ENCODE peak calls at places on chromosomes 3 and 15, in nine cellular contexts. Q is mammary epithelial cell, M is GM23338, Z is ascending aorta, U is Peyer's patch, O is A549, S is ovary, N is heart right ventricle, V is testis. L is an unnamed sample.
A peak's percentile ranks its signal among the peaks of the same experiment; 100 is the strongest.

GRCh38 chr3:42503957-42504333 is 1.5 kb downstream of the VIPR1 start:
- DNase-seq in Q (no peak), M (no peak), Z (no peak), U (peak; percentile 41), O (no peak), S (no peak), N (peak; percentile 1), V (peak; percentile 4), L (no peak)

GRCh38 chr15:62173215-62173614 is 8.1 kb upstream of the C2CD4B start:
- DNase-seq in Q (no peak), M (no peak), Z (no peak), U (no peak), O (no peak), S (no peak), N (peak; percentile 81), V (no peak), L (no peak)

GRCh38 chr3:63905731-63906620 is 6.2 kb downstream of the SCAANT1 start:
- DNase-seq in Q (peak; percentile 69), M (no peak), Z (no peak), U (no peak), O (no peak), S (no peak), N (no peak), V (no peak), L (no peak)

GRCh38 chr3:119418641-119419040 is 44.8 kb downstream of the TMEM39A start:
- DNase-seq in Q (no peak), M (no peak), Z (no peak), U (no peak), O (no peak), S (no peak), N (no peak), V (no peak), L (no peak)

GRCh38 chr15:45943255-45943654 is 308.4 kb downstream of the SQOR start:
- DNase-seq in Q (no peak), M (no peak), Z (no peak), U (no peak), O (peak; percentile 41), S (no peak), N (no peak), V (no peak), L (no peak)

GRCh38 chr15:80850941-80851451 is 71.8 kb downstream of the CEMIP start:
- DNase-seq in Q (peak; percentile 37), M (no peak), Z (no peak), U (no peak), O (no peak), S (no peak), N (no peak), V (no peak), L (no peak)

GRCh38 chr15:64503197-64503596 is 42.8 kb downstream of the ZNF609 start:
- DNase-seq in Q (no peak), M (peak; percentile 36), Z (no peak), U (no peak), O (no peak), S (no peak), N (no peak), V (no peak), L (peak; percentile 5)

GRCh38 chr3:127815641-127816605 is 6.4 kb downstream of the MGLL start:
- DNase-seq in Q (no peak), M (no peak), Z (no peak), U (peak; percentile 85), O (no peak), S (no peak), N (no peak), V (no peak), L (no peak)

GRCh38 chr3:141737108-141737507 is 990 bp upstream of the RNF7 start:
- DNase-seq in Q (no peak), M (no peak), Z (no peak), U (no peak), O (no peak), S (no peak), N (no peak), V (no peak), L (peak; percentile 46)

GRCh38 chr3:190826018-190826417 is 36.5 kb downstream of the GMNC start:
- DNase-seq in Q (no peak), M (no peak), Z (no peak), U (no peak), O (no peak), S (no peak), N (no peak), V (no peak), L (no peak)

GRCh38 chr3:52119826-52120225 is 34.4 kb downstream of the POC1A start:
- DNase-seq in Q (no peak), M (no peak), Z (no peak), U (no peak), O (no peak), S (no peak), N (no peak), V (no peak), L (no peak)

GRCh38 chr3:76021376-76021775 is 236.0 kb upstream of the ZNF717 start:
- DNase-seq in Q (no peak), M (no peak), Z (no peak), U (no peak), O (no peak), S (no peak), N (no peak), V (no peak), L (no peak)

GRCh38 chr3:120145498-120146285 is 51.4 kb upstream of the GSK3B start:
- DNase-seq in Q (peak; percentile 100), M (no peak), Z (no peak), U (no peak), O (peak; percentile 61), S (no peak), N (no peak), V (no peak), L (no peak)

GRCh38 chr3:66747688-66748087 is 246.9 kb upstream of the LRIG1 start:
- DNase-seq in Q (no peak), M (no peak), Z (no peak), U (no peak), O (no peak), S (no peak), N (no peak), V (no peak), L (no peak)

GRCh38 chr15:39154776-39155175 is 426.1 kb upstream of the THBS1 start:
- DNase-seq in Q (no peak), M (no peak), Z (no peak), U (no peak), O (no peak), S (no peak), N (no peak), V (no peak), L (no peak)

GRCh38 chr3:11618897-11619296 is 24.8 kb downstream of the VGLL4 start:
- DNase-seq in Q (no peak), M (no peak), Z (no peak), U (no peak), O (no peak), S (no peak), N (no peak), V (no peak), L (no peak)
- H3K4me1 ChIP-seq in Q (no peaks in the 10 kb centered on the region), M (peaks cover 42% of the 10 kb centered on the region), Z (peaks cover 33% of the 10 kb centered on the region), U (peaks cover 2% of the 10 kb centered on the region), O (peaks cover 10% of the 10 kb centered on the region), S (peaks cover 24% of the 10 kb centered on the region), N (peaks cover 45% of the 10 kb centered on the region), V (peaks cover 21% of the 10 kb centered on the region), L (peaks cover 14% of the 10 kb centered on the region)

DNA sequence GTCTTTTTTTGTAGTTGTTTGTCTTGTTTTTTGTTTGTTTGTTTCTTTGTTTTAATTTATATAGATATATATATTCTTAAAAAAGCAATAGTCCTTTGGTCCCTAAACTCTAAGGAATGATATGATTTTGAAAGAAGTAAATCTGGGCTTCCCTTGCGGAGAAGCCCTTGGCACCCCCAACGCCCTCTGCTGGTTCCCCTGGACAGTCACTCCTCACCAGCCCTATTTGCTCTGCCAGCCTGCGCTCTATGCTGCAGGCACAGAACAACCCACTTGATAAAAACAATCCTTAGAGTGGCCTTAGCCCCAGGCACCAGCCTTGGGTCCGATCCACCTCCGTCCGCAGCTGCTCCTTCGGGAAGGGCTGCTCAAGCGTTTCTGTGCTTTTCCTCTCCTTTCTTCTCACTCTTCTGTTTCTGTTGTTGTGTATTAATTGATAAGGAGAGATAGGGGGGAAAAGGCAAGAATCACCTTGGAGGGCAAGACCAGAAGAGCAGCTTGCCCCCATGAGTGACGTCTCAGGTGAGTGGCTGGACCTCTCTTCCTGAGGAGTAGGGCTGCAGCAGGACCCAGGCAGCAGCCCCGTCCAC is 13.7 kb upstream of the PARP6 start:
- DNase-seq in Q (no peak), M (peak; percentile 85), Z (no peak), U (peak; percentile 77), O (peak; percentile 72), S (no peak), N (no peak), V (peak; percentile 46), L (peak; percentile 57)
- TF ChIP-seq CTCF in Q (peak; percentile 25), M (peak; percentile 63), Z (no peak), U (peak; percentile 22), O (peak; percentile 77), S (no peak), N (peak; percentile 57), V (peak; percentile 42), L (peak; percentile 83)

GRCh38 chr3:30694668-30695067 is 88.3 kb downstream of the TGFBR2 start:
- DNase-seq in Q (no peak), M (no peak), Z (no peak), U (no peak), O (no peak), S (no peak), N (no peak), V (no peak), L (no peak)
- H3K4me1 ChIP-seq in Q (peaks cover 16% of the 10 kb centered on the region), M (peaks cover 41% of the 10 kb centered on the region), Z (peaks cover 26% of the 10 kb centered on the region), U (no peaks in the 10 kb centered on the region), O (peaks cover 31% of the 10 kb centered on the region), S (peaks cover 2% of the 10 kb centered on the region), N (peaks cover 52% of the 10 kb centered on the region), V (peaks cover 2% of the 10 kb centered on the region), L (peaks cover 7% of the 10 kb centered on the region)

DNA sequence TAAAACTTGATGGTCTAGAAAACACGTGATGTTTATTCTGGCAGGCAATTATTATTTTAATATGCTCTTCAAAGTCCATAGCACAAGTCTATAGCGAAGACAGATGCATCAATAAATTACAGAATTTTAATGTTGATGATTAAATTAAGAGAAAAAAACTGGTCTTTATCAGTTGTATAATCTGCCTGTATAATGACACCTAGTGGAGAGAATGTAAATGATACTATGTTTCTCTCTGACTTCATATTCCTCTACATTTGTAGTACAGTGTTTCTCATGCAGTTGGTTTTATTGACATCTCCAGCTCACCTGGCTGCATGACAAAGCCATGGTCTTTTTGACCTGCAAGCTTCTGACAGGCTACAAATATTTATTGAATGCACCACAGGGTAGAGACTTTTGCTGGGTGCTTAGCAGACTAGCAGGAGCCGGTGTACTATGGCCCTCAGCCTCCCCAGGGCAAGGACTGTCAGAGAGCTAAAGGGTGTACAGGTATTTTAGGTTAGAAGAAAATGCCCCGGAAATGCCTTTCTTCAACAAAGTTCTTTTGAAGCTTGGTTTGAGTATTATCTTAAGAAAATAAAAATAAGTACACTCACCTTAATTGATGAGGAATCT is 289.9 kb downstream of the GAP43 start:
- DNase-seq in Q (no peak), M (peak; percentile 42), Z (no peak), U (no peak), O (no peak), S (no peak), N (no peak), V (no peak), L (no peak)
- TF ChIP-seq CTCF in Q (peak; percentile 48), M (peak; percentile 80), Z (no peak), U (no peak), O (peak; percentile 44), S (no peak), N (no peak), V (peak; percentile 29), L (peak; percentile 70)

GRCh38 chr3:123075359-123075758 is 8.5 kb downstream of the PDIA5 start:
- DNase-seq in Q (peak; percentile 54), M (no peak), Z (no peak), U (no peak), O (no peak), S (no peak), N (no peak), V (no peak), L (no peak)
- H3K4me1 ChIP-seq in Q (peaks cover 17% of the 10 kb centered on the region), M (peaks cover 12% of the 10 kb centered on the region), Z (peaks cover 33% of the 10 kb centered on the region), U (no peaks in the 10 kb centered on the region), O (peaks cover 17% of the 10 kb centered on the region), S (peaks cover 20% of the 10 kb centered on the region), N (peaks cover 28% of the 10 kb centered on the region), V (peaks cover 60% of the 10 kb centered on the region), L (no peaks in the 10 kb centered on the region)